ENCODE peak calls at places on chromosomes 16 and 17, in five cellular contexts. One of them, this sample, is unnamed.

GRCh38 chr17:43019418-43019817 is 2.8 kb downstream of the VAT1 start:
- DNase-seq in activated naive CD8-positive, alpha-beta T cell treated with anti-CD3 and anti-CD28 coated beads for 36 hours: no peak
- DNase-seq in mammary epithelial cell: no peak
- DNase-seq in T-helper 2 cell: no peak
- DNase-seq in psoas muscle: no peak
- DNase-seq in this sample: no peak

GRCh38 chr17:4444782-4445473 is 11.2 kb downstream of the SPNS3 start:
- DNase-seq in psoas muscle: peak
- DNase-seq in activated naive CD8-positive, alpha-beta T cell treated with anti-CD3 and anti-CD28 coated beads for 36 hours: no peak
- DNase-seq in T-helper 2 cell: no peak
- DNase-seq in mammary epithelial cell: peak
- DNase-seq in this sample: no peak

GRCh38 chr16:56965939-56966515 is 4.3 kb downstream of the CETP start:
- DNase-seq in T-helper 2 cell: no peak
- DNase-seq in mammary epithelial cell: no peak
- DNase-seq in activated naive CD8-positive, alpha-beta T cell treated with anti-CD3 and anti-CD28 coated beads for 36 hours: no peak
- DNase-seq in psoas muscle: no peak
- DNase-seq in this sample: no peak

GRCh38 chr17:69625449-69625848 is 211.0 kb downstream of the MAP2K6 start:
- DNase-seq in psoas muscle: no peak
- DNase-seq in mammary epithelial cell: no peak
- DNase-seq in T-helper 2 cell: no peak
- DNase-seq in activated naive CD8-positive, alpha-beta T cell treated with anti-CD3 and anti-CD28 coated beads for 36 hours: no peak
- DNase-seq in this sample: no peak

GRCh38 chr17:47604268-47604927 is 45.3 kb upstream of the KPNB1 start:
- DNase-seq in psoas muscle: no peak
- DNase-seq in T-helper 2 cell: no peak
- DNase-seq in activated naive CD8-positive, alpha-beta T cell treated with anti-CD3 and anti-CD28 coated beads for 36 hours: no peak
- DNase-seq in mammary epithelial cell: no peak
- DNase-seq in this sample: no peak

GRCh38 chr17:17872468-17873345 is 35.9 kb upstream of the SREBF1 start:
- DNase-seq in psoas muscle: no peak
- DNase-seq in activated naive CD8-positive, alpha-beta T cell treated with anti-CD3 and anti-CD28 coated beads for 36 hours: no peak
- DNase-seq in T-helper 2 cell: no peak
- DNase-seq in mammary epithelial cell: no peak
- DNase-seq in this sample: no peak

GRCh38 chr17:76935331-76935730 is 67.1 kb downstream of the MGAT5B start:
- DNase-seq in mammary epithelial cell: peak
- DNase-seq in T-helper 2 cell: no peak
- DNase-seq in psoas muscle: no peak
- DNase-seq in activated naive CD8-positive, alpha-beta T cell treated with anti-CD3 and anti-CD28 coated beads for 36 hours: no peak
- DNase-seq in this sample: no peak

GRCh38 chr17:17924131-17924856 is 47.9 kb downstream of the TOM1L2 start:
- DNase-seq in psoas muscle: no peak
- DNase-seq in activated naive CD8-positive, alpha-beta T cell treated with anti-CD3 and anti-CD28 coated beads for 36 hours: no peak
- DNase-seq in T-helper 2 cell: no peak
- DNase-seq in mammary epithelial cell: no peak
- DNase-seq in this sample: no peak

GRCh38 chr17:63681530-63681929 is 18.4 kb downstream of the LIMD2 start:
- DNase-seq in psoas muscle: no peak
- DNase-seq in mammary epithelial cell: no peak
- DNase-seq in activated naive CD8-positive, alpha-beta T cell treated with anti-CD3 and anti-CD28 coated beads for 36 hours: no peak
- DNase-seq in T-helper 2 cell: no peak
- DNase-seq in this sample: no peak

GRCh38 chr16:90009172-90009899 is 9.9 kb downstream of the DBNDD1 start:
- DNase-seq in activated naive CD8-positive, alpha-beta T cell treated with anti-CD3 and anti-CD28 coated beads for 36 hours: no peak
- DNase-seq in psoas muscle: peak
- DNase-seq in mammary epithelial cell: no peak
- DNase-seq in T-helper 2 cell: no peak
- DNase-seq in this sample: no peak

GRCh38 chr16:89315791-89316581 is 98.5 kb downstream of the ZNF778 start:
- DNase-seq in activated naive CD8-positive, alpha-beta T cell treated with anti-CD3 and anti-CD28 coated beads for 36 hours: peak
- DNase-seq in mammary epithelial cell: peak
- DNase-seq in psoas muscle: no peak
- DNase-seq in T-helper 2 cell: peak
- DNase-seq in this sample: peak

GRCh38 chr16:84826558-84826941 is 6.8 kb downstream of the CRISPLD2 start:
- DNase-seq in mammary epithelial cell: no peak
- DNase-seq in psoas muscle: peak
- DNase-seq in activated naive CD8-positive, alpha-beta T cell treated with anti-CD3 and anti-CD28 coated beads for 36 hours: no peak
- DNase-seq in T-helper 2 cell: no peak
- DNase-seq in this sample: no peak

GRCh38 chr17:50712641-50713296 is 5.1 kb upstream of the ANKRD40 start:
- DNase-seq in mammary epithelial cell: no peak
- DNase-seq in activated naive CD8-positive, alpha-beta T cell treated with anti-CD3 and anti-CD28 coated beads for 36 hours: no peak
- DNase-seq in psoas muscle: no peak
- DNase-seq in T-helper 2 cell: no peak
- DNase-seq in this sample: no peak

GRCh38 chr17:1967092-1967662 is 58.0 kb downstream of the RTN4RL1 start:
- DNase-seq in T-helper 2 cell: no peak
- DNase-seq in psoas muscle: no peak
- DNase-seq in mammary epithelial cell: no peak
- DNase-seq in activated naive CD8-positive, alpha-beta T cell treated with anti-CD3 and anti-CD28 coated beads for 36 hours: peak
- DNase-seq in this sample: no peak

GRCh38 chr17:44941712-44942331 is 5.8 kb downstream of the KIF18B start:
- DNase-seq in T-helper 2 cell: no peak
- DNase-seq in activated naive CD8-positive, alpha-beta T cell treated with anti-CD3 and anti-CD28 coated beads for 36 hours: no peak
- DNase-seq in mammary epithelial cell: no peak
- DNase-seq in psoas muscle: no peak
- DNase-seq in this sample: no peak

GRCh38 chr17:8586766-8587165 is 43.8 kb downstream of the MYH10 start:
- DNase-seq in activated naive CD8-positive, alpha-beta T cell treated with anti-CD3 and anti-CD28 coated beads for 36 hours: no peak
- DNase-seq in T-helper 2 cell: no peak
- DNase-seq in psoas muscle: no peak
- DNase-seq in mammary epithelial cell: peak
- DNase-seq in this sample: no peak

GRCh38 chr17:151886-152859 is 14.8 kb downstream of the SCGB1C2 start:
- DNase-seq in mammary epithelial cell: no peak
- DNase-seq in activated naive CD8-positive, alpha-beta T cell treated with anti-CD3 and anti-CD28 coated beads for 36 hours: no peak
- DNase-seq in T-helper 2 cell: no peak
- DNase-seq in psoas muscle: peak
- DNase-seq in this sample: no peak

GRCh38 chr16:57740423-57741071 is 5.0 kb downstream of the KATNB1 start:
- DNase-seq in T-helper 2 cell: no peak
- DNase-seq in activated naive CD8-positive, alpha-beta T cell treated with anti-CD3 and anti-CD28 coated beads for 36 hours: no peak
- DNase-seq in psoas muscle: peak
- DNase-seq in mammary epithelial cell: peak
- DNase-seq in this sample: no peak

GRCh38 chr17:77846531-77847085 is 111.9 kb upstream of the TNRC6C start:
- DNase-seq in mammary epithelial cell: no peak
- DNase-seq in T-helper 2 cell: peak
- DNase-seq in activated naive CD8-positive, alpha-beta T cell treated with anti-CD3 and anti-CD28 coated beads for 36 hours: no peak
- DNase-seq in psoas muscle: peak
- DNase-seq in this sample: no peak

This sample was measured in T-helper 17 cell.